ENCODE peak calls at places on chromosome 22, in ten cellular contexts. E is neural progenitor cell; W is sigmoid colon; Q is SK-N-SH; L is heart left ventricle; K is thyroid gland; P is lower lobe of right lung; S is cardiac muscle cell; D is CD8-positive, alpha-beta T cell; V is GM23338. N is an unnamed sample. For H3K4me1, the result is how much of the 10 kb centered on the place peaks cover.

GRCh38 chr22:32584650-32585049 is 110.0 kb downstream of the FBXO7 start:
- DNase-seq in L (no peak), V (no peak), E (no peak), Q (no peak), D (no peak), K (no peak), W (peak), P (no peak), S (no peak), N (no peak)

GRCh38 chr22:27609411-27610029 is 192.0 kb downstream of the MN1 start:
- DNase-seq in D (no peak), S (no peak), V (no peak), K (no peak), W (no peak), P (no peak), E (peak), Q (no peak), L (no peak), N (no peak)

GRCh38 chr22:32917577-32918375 is 116.3 kb downstream of the TIMP3 start:
- DNase-seq in E (peak), S (peak), L (peak), P (no peak), W (no peak), V (no peak), Q (no peak), K (peak), D (no peak), N (peak)

GRCh38 chr22:30305519-30305905 is 16.2 kb upstream of the CASTOR1 start:
- DNase-seq in D (peak), Q (no peak), W (peak), K (peak), S (no peak), P (no peak), L (peak), E (no peak), V (no peak), N (no peak)

GRCh38 chr22:46563381-46564083 is 26.1 kb upstream of the CELSR1 start:
- DNase-seq in S (peak), D (peak), L (peak), K (peak), W (peak), E (peak), V (peak), Q (peak), P (peak), N (peak)

GRCh38 chr22:32469799-32470212 is 4.8 kb upstream of the FBXO7 start:
- DNase-seq in L (no peak), Q (peak), K (no peak), W (peak), S (no peak), E (no peak), D (no peak), V (no peak), P (no peak), N (peak)

GRCh38 chr22:35457729-35458546 is 58.0 kb downstream of the MCM5 start:
- DNase-seq in K (no peak), E (no peak), D (no peak), W (no peak), S (no peak), V (no peak), P (no peak), Q (no peak), L (no peak), N (no peak)

GRCh38 chr22:44023404-44024287 is 456 bp upstream of the PARVB start:
- DNase-seq in K (peak), E (peak), V (peak), S (peak), P (peak), D (no peak), W (no peak), Q (peak), L (peak), N (peak)

GRCh38 chr22:33918676-33919590 is 1.3 kb downstream of the LARGE1 start:
- DNase-seq in W (no peak), Q (no peak), L (no peak), S (no peak), D (no peak), E (no peak), V (no peak), K (no peak), P (no peak), N (no peak)

DNA sequence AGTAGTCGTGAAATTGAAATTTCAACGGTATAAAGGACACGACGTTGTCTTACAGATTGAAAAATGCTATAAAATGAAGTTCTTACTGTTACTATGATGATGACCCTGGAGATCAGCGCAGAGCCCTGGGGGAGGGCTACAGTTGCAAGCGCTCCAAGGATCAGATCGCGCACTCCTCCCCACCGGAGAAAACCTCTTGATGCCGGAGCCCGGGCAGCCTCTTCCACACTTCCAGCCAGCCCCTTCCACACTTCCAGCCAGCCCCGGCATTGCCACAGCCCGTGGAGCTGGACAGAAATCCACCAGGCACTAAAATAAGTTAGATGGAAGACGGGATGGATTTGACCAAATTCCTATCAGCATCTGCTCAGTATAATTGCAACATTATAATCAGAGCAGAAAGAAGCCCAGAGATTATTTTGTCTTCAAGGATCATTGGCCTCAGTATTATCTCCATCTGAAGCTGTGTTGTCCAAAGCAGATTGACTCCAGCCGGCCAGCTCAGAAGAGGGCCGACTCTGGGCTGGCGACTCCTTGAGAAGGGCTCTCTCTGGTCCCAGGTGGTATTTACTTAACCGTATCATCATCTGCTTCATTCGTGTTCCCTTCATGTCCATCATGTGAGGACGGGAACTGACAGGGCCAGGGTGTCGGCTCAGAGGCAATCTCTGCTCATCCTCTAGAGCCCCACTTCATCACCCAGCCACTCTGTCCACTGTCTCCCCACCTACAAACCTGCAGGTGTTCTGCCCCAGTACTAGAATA is 777 bp upstream of the MICAL3 start:
- DNase-seq in D (no peak), E (no peak), V (no peak), S (no peak), Q (peak), L (no peak), K (no peak), W (no peak), P (no peak), N (no peak)
- H3K4me3 ChIP-seq in D (no peak), E (peak), V (peak), S (no peak), Q (peak), L (peak), K (no peak), W (peak), P (peak), N (peak)

DNA sequence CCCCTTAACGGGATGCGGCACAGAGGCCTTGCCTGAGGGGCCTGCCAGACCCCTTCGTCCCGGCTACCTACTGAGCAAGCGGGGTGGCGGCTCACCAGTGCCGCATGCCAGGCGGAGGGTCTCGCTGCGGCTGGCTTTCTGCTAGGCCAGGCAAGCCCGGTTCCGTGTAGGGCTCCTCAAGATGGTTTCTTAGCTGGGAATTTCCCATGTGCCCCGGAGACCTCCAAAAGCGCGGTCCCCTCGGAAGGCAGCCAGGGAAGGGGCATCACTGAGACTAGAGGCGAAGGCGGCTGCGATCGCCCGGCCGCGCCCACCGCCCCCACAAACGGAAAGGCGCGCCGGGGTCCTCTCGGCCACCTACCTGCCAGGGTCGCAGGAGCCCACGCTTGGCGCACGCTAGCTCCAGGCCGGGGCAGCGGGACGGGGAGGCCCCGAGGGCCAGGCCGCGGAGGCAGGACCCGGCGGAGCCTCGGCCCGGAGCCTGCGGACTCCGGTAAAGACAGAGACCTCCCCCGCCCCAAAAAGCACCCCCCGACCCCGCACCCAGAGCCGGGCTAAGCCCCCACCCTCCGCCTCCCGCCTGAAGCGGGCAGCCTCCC is 23.8 kb downstream of the MICAL3 start:
- DNase-seq in K (peak), V (peak), D (no peak), Q (peak), W (peak), P (no peak), L (peak), E (peak), S (peak), N (peak)
- H3K4me1 ChIP-seq in K (under half), V (under half), D (under half), Q (under half), W (under half), P (under half), L (under half), E (under half), S (under half), N (under half)

GRCh38 chr22:23511627-23512347 is 68.3 kb downstream of the IGLL1 start:
- DNase-seq in L (no peak), D (no peak), K (no peak), W (peak), Q (no peak), P (no peak), S (no peak), E (no peak), V (no peak), N (no peak)
- TF ChIP-seq CTCF in L (no peak), D (no peak), K (no peak), W (no peak), Q (no peak), P (no peak), S (no peak), E (no peak), V (no peak), N (no peak)

DNA sequence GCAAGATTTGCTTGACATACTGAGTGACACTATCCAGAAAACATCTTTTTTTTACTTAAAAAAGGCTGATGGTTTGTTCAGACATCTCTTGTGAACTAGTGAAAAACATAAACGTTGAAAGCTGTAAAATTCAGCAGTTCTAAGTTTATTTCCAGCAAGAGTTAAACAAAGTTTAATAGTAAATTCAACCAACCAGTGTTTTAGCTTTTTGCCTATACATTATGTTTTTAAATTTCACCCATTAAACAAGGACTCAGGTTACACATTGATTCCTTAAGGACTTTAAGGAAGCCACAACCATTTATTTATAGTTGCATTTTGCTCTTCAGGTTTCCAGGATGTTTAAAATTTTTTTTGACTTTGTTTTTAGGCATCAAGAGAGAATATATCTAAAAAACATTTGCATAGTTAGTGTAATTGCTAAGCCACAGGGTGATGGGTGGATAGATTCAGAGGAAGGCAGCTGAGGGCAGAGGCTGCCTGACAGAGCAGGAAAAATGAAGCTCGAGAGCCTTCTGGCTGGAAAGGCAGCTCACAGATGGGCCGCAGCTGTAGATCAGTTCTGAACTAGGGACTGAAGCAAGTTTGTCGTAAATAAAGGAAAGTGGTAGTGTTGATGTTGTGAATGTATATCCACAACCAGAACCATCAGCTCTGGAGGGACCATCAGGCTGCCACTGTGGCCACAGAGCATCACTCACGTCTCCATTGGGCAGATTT is 9.6 kb downstream of the SNAP29 start:
- DNase-seq in W (no peak), V (no peak), L (no peak), Q (no peak), P (no peak), D (no peak), E (no peak), K (no peak), S (no peak), N (no peak)
- H3K4me3 ChIP-seq in W (no peak), V (no peak), L (no peak), Q (no peak), P (no peak), D (no peak), E (no peak), K (no peak), S (no peak), N (no peak)

DNA sequence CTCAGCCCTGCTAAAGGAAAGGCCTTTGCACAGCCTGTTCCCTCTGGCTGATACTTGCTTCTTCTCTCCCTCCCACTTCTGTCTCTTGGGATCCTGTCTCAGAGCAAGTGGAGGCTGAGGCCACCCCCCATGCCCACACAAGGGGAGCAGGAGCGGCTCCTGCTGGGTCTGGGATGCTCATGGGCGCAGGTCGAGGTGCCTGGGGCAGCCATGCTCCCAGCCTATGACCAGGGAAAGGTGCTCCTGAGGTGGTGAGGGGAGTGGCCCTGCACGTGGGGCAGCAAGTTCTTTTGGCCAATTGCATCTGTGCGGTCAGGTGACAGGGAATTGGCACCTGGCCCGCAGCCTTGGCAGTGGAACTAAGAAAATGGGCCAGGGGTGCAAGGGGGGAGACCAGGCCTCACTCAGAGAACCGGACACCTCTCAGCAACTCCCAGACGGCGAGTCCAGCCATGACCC is 1.5 kb downstream of the MAPK11 start:
- DNase-seq in S (no peak), V (no peak), K (peak), W (no peak), L (no peak), E (no peak), P (no peak), Q (no peak), D (no peak), N (no peak)
- H3K4me1 ChIP-seq in S (under half), V (under half), K (half or more), W (half or more), L (under half), E (under half), P (under half), Q (under half), D (under half), N (under half)